ENCODE peak calls at places on chromosomes 6 and 20, in four cellular contexts. A is K562, M is GM12878, I is HL-60. E is an unnamed sample.

GRCh38 chr20:49630396-49630951 is 62.5 kb upstream of the PTGIS start:
- DNase-seq in A (no peak), M (peak), I (no peak), E (peak)

GRCh38 chr20:47493175-47493953 is 8.3 kb upstream of the NCOA3 start:
- DNase-seq in A (peak), M (no peak), I (peak), E (no peak)

GRCh38 chr6:40936810-40937209 is 102.2 kb downstream of the UNC5CL start:
- DNase-seq in A (no peak), M (no peak), I (no peak), E (no peak)

GRCh38 chr20:4916991-4917881 is 84.1 kb downstream of the SLC23A2 start:
- DNase-seq in A (no peak), M (no peak), I (no peak), E (no peak)

GRCh38 chr6:3220366-3220765 is 7.1 kb downstream of the TUBB2B start:
- DNase-seq in A (no peak), M (no peak), I (no peak), E (no peak)

GRCh38 chr6:108114861-108115597 is 40.5 kb upstream of the OSTM1 start:
- DNase-seq in A (no peak), M (no peak), I (peak), E (peak)

GRCh38 chr6:96899019-96899418 is 1.3 kb upstream of the NDUFAF4 start:
- DNase-seq in A (no peak), M (no peak), I (peak), E (no peak)

GRCh38 chr6:139249387-139249786 is 42.4 kb downstream of the TXLNB start:
- DNase-seq in A (no peak), M (no peak), I (no peak), E (no peak)

GRCh38 chr6:9398794-9399373 is 963.5 kb upstream of the SLC35B3 start:
- DNase-seq in A (no peak), M (no peak), I (no peak), E (no peak)

GRCh38 chr20:51404297-51405060 is 138.0 kb downstream of the NFATC2 start:
- DNase-seq in A (no peak), M (peak), I (no peak), E (peak)

GRCh38 chr6:170273191-170273590 is 17.7 kb downstream of the DLL1 start:
- DNase-seq in A (no peak), M (no peak), I (no peak), E (no peak)

GRCh38 chr6:39792501-39793450 is 600 bp downstream of the DAAM2 start:
- DNase-seq in A (no peak), M (no peak), I (no peak), E (no peak)

GRCh38 chr20:63641146-63641791 is 12.0 kb downstream of the STMN3 start:
- DNase-seq in A (peak), M (no peak), I (peak), E (no peak)

GRCh38 chr6:108118791-108119211 is 44.3 kb upstream of the OSTM1 start:
- DNase-seq in A (no peak), M (no peak), I (no peak), E (no peak)

GRCh38 chr6:31543639-31544038 is 1.8 kb upstream of the DDX39B start:
- DNase-seq in A (no peak), M (no peak), I (no peak), E (no peak)

GRCh38 chr6:31540640-31541039 is 1.2 kb downstream of the DDX39B start:
- DNase-seq in A (no peak), M (no peak), I (no peak), E (no peak)

GRCh38 chr6:31541658-31542521 is at the start of gene DDX39B:
- DNase-seq in A (peak), M (peak), I (peak), E (peak)

GRCh38 chr6:31538805-31539400 is 2.9 kb downstream of the DDX39B start:
- DNase-seq in A (no peak), M (no peak), I (no peak), E (no peak)

GRCh38 chr6:31541059-31541657 is 645 bp downstream of the DDX39B start:
- DNase-seq in A (peak), M (no peak), I (peak), E (no peak)
- TF ChIP-seq SPI1 in A (no peak), M (no peak), I (peak), E (no peak)

GRCh38 chr6:22582806-22583205 is 13.4 kb downstream of the HDGFL1 start:
- DNase-seq in A (no peak), M (no peak), I (no peak), E (no peak)
- TF ChIP-seq SPI1 in A (no peak), M (no peak), I (no peak), E (no peak)

DNA sequence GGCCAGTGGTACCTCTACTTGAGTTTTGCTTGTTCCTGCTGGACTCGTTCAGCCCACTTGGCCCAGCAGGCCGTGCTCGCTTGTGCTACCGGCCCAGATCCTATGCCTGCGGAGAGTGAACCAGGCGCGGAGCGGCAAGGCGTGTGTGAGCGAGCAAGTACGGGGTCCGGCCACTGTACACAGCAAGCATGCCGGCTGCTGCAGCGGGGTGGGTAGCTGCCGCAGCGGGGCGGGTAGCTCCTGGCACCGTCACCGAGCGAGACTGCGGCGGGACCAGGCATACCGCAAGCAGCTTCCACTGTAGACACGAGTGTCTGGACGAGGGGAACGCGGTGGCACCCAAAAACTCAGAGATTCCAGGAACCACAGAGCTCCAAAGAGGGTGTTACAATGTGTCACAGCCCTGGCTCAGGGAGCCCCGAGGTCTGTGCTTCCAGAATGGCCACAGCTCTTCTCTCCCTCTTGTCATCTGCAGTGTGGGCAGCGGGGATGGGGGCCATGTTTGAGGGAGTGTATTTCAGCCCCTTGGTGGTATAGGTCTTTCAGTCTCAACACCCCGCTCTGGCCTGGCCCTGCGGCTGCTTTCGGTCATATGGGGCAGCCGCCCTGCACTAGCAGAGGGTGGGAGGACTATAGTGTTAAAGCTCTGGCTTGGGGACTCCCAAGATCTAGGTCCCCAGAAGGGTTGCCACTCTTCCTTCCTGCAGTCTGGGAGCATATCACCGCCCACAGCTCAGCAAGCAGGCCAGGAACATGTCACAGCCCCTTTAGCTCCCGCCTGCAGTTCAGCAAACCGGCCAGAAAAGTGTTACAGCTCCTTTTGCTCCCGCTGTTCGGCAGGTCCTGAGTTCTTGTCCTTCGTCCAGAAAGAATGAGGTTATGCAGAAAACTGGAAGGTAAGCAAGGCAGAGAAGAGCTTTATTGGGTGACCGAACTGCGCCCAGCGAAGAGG is 6.1 kb upstream of the RWDD1 start:
- DNase-seq in A (no peak), M (no peak), I (no peak), E (no peak)
- TF ChIP-seq SPI1 in A (no peak), M (no peak), I (no peak), E (no peak)

GRCh38 chr20:36682311-36682710 is 36.3 kb upstream of the SLA2 start:
- DNase-seq in A (no peak), M (no peak), I (no peak), E (no peak)

GRCh38 chr20:36676701-36677421 is 30.9 kb upstream of the SLA2 start:
- DNase-seq in A (no peak), M (no peak), I (no peak), E (no peak)

GRCh38 chr20:36672991-36673390 is 27.0 kb upstream of the SLA2 start:
- DNase-seq in A (no peak), M (no peak), I (no peak), E (no peak)

DNA sequence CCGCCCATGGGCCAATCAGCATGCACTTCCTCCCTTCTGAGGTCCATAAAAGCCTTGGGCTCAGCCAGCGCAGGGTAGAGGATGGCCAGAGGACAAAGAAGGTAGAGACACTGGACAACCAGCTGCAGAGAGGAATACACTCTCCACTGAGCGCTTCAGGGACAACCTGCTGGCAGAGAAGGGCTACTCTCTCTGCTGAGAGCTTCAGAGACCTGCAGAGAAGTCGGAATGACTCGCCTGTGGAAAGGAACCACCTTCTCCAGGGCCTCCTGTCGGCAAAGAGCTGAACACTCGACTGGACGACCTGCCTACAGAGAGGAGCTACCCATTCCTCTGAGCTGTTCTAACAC is 31.4 kb upstream of the SLA2 start:
- DNase-seq in A (no peak), M (no peak), I (no peak), E (no peak)
- TF ChIP-seq SPI1 in A (peak), M (no peak), I (no peak), E (no peak)

GRCh38 chr6:42227173-42227850 is 9.7 kb upstream of the MRPS10 start:
- DNase-seq in A (no peak), M (no peak), I (no peak), E (no peak)
- TF ChIP-seq SPI1 in A (no peak), M (no peak), I (no peak), E (no peak)

GRCh38 chr20:32960222-32960518 is 44.1 kb downstream of the SUN5 start:
- DNase-seq in A (no peak), M (no peak), I (no peak), E (no peak)

GRCh38 chr20:32957451-32957850 is 46.8 kb downstream of the SUN5 start:
- DNase-seq in A (no peak), M (no peak), I (no peak), E (no peak)

GRCh38 chr20:32959351-32960221 is 44.6 kb downstream of the SUN5 start:
- DNase-seq in A (peak), M (no peak), I (no peak), E (no peak)

GRCh38 chr20:32960849-32961731 is 43.1 kb downstream of the SUN5 start:
- DNase-seq in A (no peak), M (no peak), I (no peak), E (no peak)

DNA sequence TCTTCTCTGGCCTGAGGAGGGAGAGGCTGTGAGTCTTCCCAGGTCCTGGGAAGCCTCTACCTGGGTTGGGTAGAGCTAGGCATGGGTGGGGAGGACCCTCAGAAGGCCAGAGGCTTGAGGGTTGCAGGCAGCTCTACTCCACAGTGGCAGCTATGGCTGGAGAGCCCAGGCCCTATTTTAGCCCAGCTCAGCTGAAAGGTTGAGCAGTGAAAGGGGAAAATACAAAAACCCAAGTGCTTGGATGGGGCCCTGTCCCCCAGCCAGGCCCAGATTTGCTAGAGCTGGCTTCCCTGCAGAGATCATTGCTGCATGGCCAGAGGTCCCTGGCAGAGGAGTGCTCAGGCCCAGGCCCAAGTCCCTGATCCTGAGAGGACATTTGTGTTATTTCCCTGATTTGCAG is 45.7 kb downstream of the SUN5 start:
- DNase-seq in A (no peak), M (no peak), I (no peak), E (no peak)
- TF ChIP-seq SPI1 in A (no peak), M (no peak), I (no peak), E (no peak)